ENCODE peak calls at places on chromosomes 16 and 17, in four cellular contexts. O, M, V and X are unnamed samples.
A peak's percentile ranks its signal among the peaks of the same experiment; 100 is the strongest.

GRCh38 chr16:85911531-85911930 is 12.6 kb downstream of the IRF8 start:
- DNase-seq in O (no peak), V (no peak), M (no peak), X (no peak)

GRCh38 chr16:66928702-66929388 is 3.5 kb upstream of the RRAD start:
- DNase-seq in O (peak; percentile 55), M (peak; percentile 71), V (no peak), X (no peak)

GRCh38 chr16:73214825-73215481 is 167.0 kb upstream of the ZFHX3 start:
- DNase-seq in V (no peak), O (no peak), M (no peak), X (no peak)

GRCh38 chr16:1088295-1089170 is 7.5 kb downstream of the C1QTNF8 start:
- DNase-seq in O (no peak), M (no peak), V (no peak), X (no peak)

GRCh38 chr17:8151641-8152111 is 528 bp downstream of the PER1 start:
- DNase-seq in M (peak; percentile 66), V (no peak), O (no peak), X (no peak)

GRCh38 chr17:76593964-76594363 is 8.3 kb upstream of the ST6GALNAC2 start:
- DNase-seq in V (no peak), O (no peak), M (no peak), X (no peak)

GRCh38 chr16:31113420-31114124 is 3.9 kb upstream of the KAT8 start:
- DNase-seq in O (no peak), M (no peak), V (no peak), X (no peak)

GRCh38 chr17:64707077-64707591 is 45.0 kb upstream of the SMURF2 start:
- DNase-seq in M (no peak), O (peak; percentile 100), V (no peak), X (no peak)

GRCh38 chr16:56370836-56371235 is 54.5 kb downstream of the AMFR start:
- DNase-seq in O (peak; percentile 57), M (no peak), V (no peak), X (no peak)

GRCh38 chr16:56340416-56340815 is 84.9 kb downstream of the AMFR start:
- DNase-seq in V (no peak), M (no peak), O (no peak), X (no peak)

GRCh38 chr16:24010440-24011089 is 174.8 kb downstream of the PRKCB start:
- DNase-seq in M (peak; percentile 93), V (peak; percentile 72), O (peak; percentile 3), X (peak; percentile 62)

GRCh38 chr17:48663134-48663924 is 37.2 kb upstream of the HOXB9 start:
- DNase-seq in O (no peak), V (no peak), M (no peak), X (no peak)

GRCh38 chr16:85004587-85005205 is 6.6 kb downstream of the ZDHHC7 start:
- DNase-seq in M (no peak), V (no peak), O (peak; percentile 91), X (no peak)

GRCh38 chr16:78375055-78375679 is 275.7 kb downstream of the WWOX start:
- DNase-seq in O (no peak), M (no peak), V (no peak), X (no peak)

GRCh38 chr17:82970818-82971610 is 108.4 kb upstream of the METRNL start:
- DNase-seq in V (no peak), O (no peak), M (no peak), X (no peak)

GRCh38 chr16:35102780-35103403 is 1643.5 kb downstream of the TP53TG3F start:
- DNase-seq in O (no peak), M (peak; percentile 16), V (no peak), X (no peak)

GRCh38 chr17:35607239-35607817 is 20.2 kb downstream of the AP2B1 start:
- DNase-seq in V (no peak), O (no peak), M (no peak), X (no peak)

GRCh38 chr17:77884019-77884418 is 74.5 kb upstream of the TNRC6C start:
- DNase-seq in M (peak; percentile 48), V (no peak), O (peak; percentile 26), X (no peak)

GRCh38 chr16:68265078-68265925 is 976 bp downstream of the SLC7A6 start:
- DNase-seq in M (peak; percentile 72), V (no peak), O (peak; percentile 83), X (peak; percentile 32)

GRCh38 chr17:77778636-77779524 is 179.6 kb upstream of the TNRC6C start:
- DNase-seq in M (no peak), O (no peak), V (no peak), X (no peak)

GRCh38 chr17:78734841-78735641 is 47.0 kb downstream of the CYTH1 start:
- DNase-seq in O (no peak), M (peak; percentile 78), V (no peak), X (no peak)

GRCh38 chr16:65176603-65177002 is 54.7 kb upstream of the CDH11 start:
- DNase-seq in V (no peak), M (no peak), O (peak; percentile 79), X (no peak)

GRCh38 chr17:3020381-3020780 is 43.0 kb downstream of the OR1D5 start:
- DNase-seq in O (no peak), M (no peak), V (no peak), X (no peak)

GRCh38 chr17:31550389-31551056 is 159.0 kb downstream of the RAB11FIP4 start:
- DNase-seq in M (no peak), O (peak; percentile 56), V (no peak), X (no peak)

GRCh38 chr16:31696968-31697743 is 169.5 kb downstream of the AHSP start:
- DNase-seq in O (peak; percentile 41), M (no peak), V (no peak), X (no peak)

GRCh38 chr17:82772026-82772425 is 20.2 kb downstream of the TBCD start:
- DNase-seq in O (peak; percentile 47), V (no peak), M (no peak), X (no peak)